ENCODE peak calls at places on chromosomes 11 and 22, in four cellular contexts. M, L, C and S are unnamed samples.

GRCh38 chr11:117194267-117194666 is 4.9 kb upstream of the TAGLN start:
- DNase-seq in M (no peak), L (no peak), C (no peak), S (no peak)

GRCh38 chr11:101436511-101437142 is 147.2 kb downstream of the TRPC6 start:
- DNase-seq in M (no peak), L (peak; percentile 14), C (peak; percentile 53), S (no peak)

GRCh38 chr11:70127653-70128434 is 49.7 kb downstream of the ANO1 start:
- DNase-seq in M (no peak), L (no peak), C (no peak), S (no peak)

GRCh38 chr11:75355051-75355450 is 3.6 kb upstream of the ARRB1 start:
- DNase-seq in M (no peak), L (no peak), C (no peak), S (no peak)

GRCh38 chr11:8810331-8811301 is 100.4 kb upstream of the AKIP1 start:
- DNase-seq in M (peak; percentile 82), L (peak; percentile 79), C (peak; percentile 74), S (no peak)

GRCh38 chr22:39077513-39077840 is 402 bp downstream of the APOBEC3G start:
- DNase-seq in M (no peak), L (no peak), C (no peak), S (no peak)

GRCh38 chr11:106391771-106392412 is 314.4 kb downstream of the AASDHPPT start:
- DNase-seq in M (no peak), L (peak; percentile 12), C (peak; percentile 75), S (peak; percentile 47)

GRCh38 chr11:17735823-17736772 is 1.5 kb downstream of the KCNC1 start:
- DNase-seq in M (no peak), L (no peak), C (no peak), S (no peak)

GRCh38 chr11:13210424-13210823 is 67.2 kb upstream of the BMAL1 start:
- DNase-seq in M (no peak), L (peak; percentile 63), C (peak; percentile 90), S (peak; percentile 47)

GRCh38 chr11:90310210-90310609 is 87.4 kb upstream of the CHORDC1 start:
- DNase-seq in M (no peak), L (no peak), C (no peak), S (no peak)

GRCh38 chr11:59802639-59803176 is 7.9 kb downstream of the MRPL16 start:
- DNase-seq in M (no peak), L (peak; percentile 44), C (peak; percentile 76), S (no peak)

GRCh38 chr11:116844722-116845121 is 7.3 kb upstream of the APOA1 start:
- DNase-seq in M (no peak), L (no peak), C (no peak), S (no peak)

GRCh38 chr11:72741849-72742521 is 10.2 kb downstream of the ARAP1 start:
- DNase-seq in M (no peak), L (no peak), C (peak; percentile 26), S (no peak)

GRCh38 chr22:28269277-28269676 is 350.2 kb upstream of the PITPNB start:
- DNase-seq in M (no peak), L (no peak), C (no peak), S (no peak)

GRCh38 chr11:59172345-59173079 is 580 bp downstream of the DTX4 start:
- DNase-seq in M (peak; percentile 27), L (peak; percentile 27), C (no peak), S (no peak)

GRCh38 chr22:43200555-43200954 is 13.6 kb upstream of the TTLL12 start:
- DNase-seq in M (no peak), L (no peak), C (no peak), S (no peak)

GRCh38 chr11:65468874-65469333 is 29.9 kb upstream of the MALAT1 start:
- DNase-seq in M (peak; percentile 61), L (peak; percentile 82), C (no peak), S (no peak)

GRCh38 chr11:96113100-96113710 is 189.3 kb upstream of the MTMR2 start:
- DNase-seq in M (no peak), L (no peak), C (peak; percentile 75), S (no peak)

GRCh38 chr11:123157995-123158394 is 37.1 kb downstream of the CLMP start:
- DNase-seq in M (no peak), L (no peak), C (no peak), S (no peak)

GRCh38 chr11:96235725-96236124 is 107.3 kb downstream of the MAML2 start:
- DNase-seq in M (no peak), L (no peak), C (no peak), S (no peak)

GRCh38 chr11:27083241-27083640 is 42.6 kb downstream of the BBOX1 start:
- DNase-seq in M (no peak), L (no peak), C (no peak), S (no peak)

GRCh38 chr11:117595440-117595839 is 201.6 kb downstream of the DSCAML1 start:
- DNase-seq in M (no peak), L (no peak), C (no peak), S (no peak)

GRCh38 chr22:27515091-27515523 is 286.4 kb downstream of the MN1 start:
- DNase-seq in M (peak; percentile 49), L (no peak), C (no peak), S (no peak)

GRCh38 chr11:121368504-121368903 is 75.9 kb downstream of the SC5D start:
- DNase-seq in M (no peak), L (no peak), C (no peak), S (no peak)

GRCh38 chr22:17570851-17571631 is 7.7 kb downstream of the SLC25A18 start:
- DNase-seq in M (peak; percentile 87), L (peak; percentile 53), C (peak; percentile 98), S (no peak)

GRCh38 chr11:114236829-114237228 is 59.4 kb upstream of the NNMT start:
- DNase-seq in M (no peak), L (no peak), C (peak; percentile 81), S (no peak)

GRCh38 chr11:18011633-18012313 is 1.1 kb downstream of the SERGEF start:
- DNase-seq in M (no peak), L (no peak), C (no peak), S (no peak)

GRCh38 chr11:60952742-60953170 is 780 bp upstream of the SLC15A3 start:
- DNase-seq in M (no peak), L (no peak), C (no peak), S (no peak)
- H3K4me3 ChIP-seq in M (no peak overlapping the region), L (no peak overlapping the region), C (no peak overlapping the region), S (no peak overlapping the region)

GRCh38 chr11:94036096-94036495 is 14.9 kb downstream of the HEPHL1 start:
- DNase-seq in M (no peak), L (no peak), C (no peak), S (no peak)
- TF ChIP-seq CTCF in M (no peak), L (no peak), C (no peak), S (no peak)

GRCh38 chr11:119089319-119089718 is 4.6 kb downstream of the HMBS start:
- DNase-seq in M (no peak), L (no peak), C (no peak), S (no peak)
- H3K4me3 ChIP-seq in M (no peak overlapping the region), L (no peak overlapping the region), C (no peak overlapping the region), S (no peak overlapping the region)

GRCh38 chr11:132874638-132875037 is 657.7 kb downstream of the OPCML start:
- DNase-seq in M (no peak), L (peak; percentile 84), C (peak; percentile 11), S (no peak)

GRCh38 chr11:132872223-132872622 is 660.1 kb downstream of the OPCML start:
- DNase-seq in M (no peak), L (no peak), C (no peak), S (no peak)

GRCh38 chr11:132878111-132878510 is 654.2 kb downstream of the OPCML start:
- DNase-seq in M (no peak), L (no peak), C (no peak), S (no peak)

DNA sequence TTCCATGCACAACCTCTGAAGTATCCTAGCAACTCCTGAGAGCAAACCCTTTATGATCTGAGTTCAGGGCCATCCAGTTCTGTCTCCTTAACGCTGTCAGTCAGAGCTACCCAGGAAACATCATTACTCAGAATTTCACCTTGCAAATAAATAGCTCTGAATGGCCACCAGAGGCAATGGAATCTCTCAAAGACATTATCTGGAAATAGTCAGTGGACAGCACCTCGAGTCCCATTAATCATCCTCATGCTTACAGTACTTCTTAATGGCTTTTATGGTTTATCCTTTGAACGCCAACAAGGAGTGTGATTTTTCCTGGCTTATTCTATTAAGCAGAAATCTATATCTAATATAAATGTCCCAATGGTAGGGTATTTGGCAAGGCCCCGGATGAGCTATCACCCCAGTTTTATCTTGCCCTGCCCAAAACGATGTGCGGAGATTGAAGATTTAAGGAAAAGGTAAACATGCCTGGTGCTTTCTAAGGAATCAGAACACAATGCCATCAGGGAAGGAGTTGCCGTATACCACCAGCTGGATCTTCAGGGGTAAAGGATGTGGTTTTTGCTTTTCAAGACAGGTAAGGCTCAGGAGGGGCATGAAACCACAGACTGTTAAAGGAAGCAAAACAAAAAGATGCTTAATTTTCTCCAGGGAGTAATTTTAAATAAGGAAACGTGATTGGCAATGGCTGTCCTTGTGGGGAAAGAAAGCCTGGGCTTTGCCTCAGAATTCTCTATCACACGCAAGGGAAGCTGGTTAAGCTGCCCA is 655.8 kb downstream of the OPCML start:
- DNase-seq in M (no peak), L (no peak), C (no peak), S (no peak)
- TF ChIP-seq CTCF in M (no peak), L (no peak), C (no peak), S (no peak)

GRCh38 chr22:19755722-19756287 is 4.8 kb upstream of the TBX1 start:
- DNase-seq in M (no peak), L (no peak), C (no peak), S (no peak)

GRCh38 chr22:19757140-19757984 is 3.2 kb upstream of the TBX1 start:
- DNase-seq in M (no peak), L (no peak), C (no peak), S (no peak)

GRCh38 chr22:19755145-19755710 is 5.3 kb upstream of the TBX1 start:
- DNase-seq in M (no peak), L (no peak), C (no peak), S (no peak)

GRCh38 chr22:19757985-19758895 is 2.3 kb upstream of the TBX1 start:
- DNase-seq in M (no peak), L (no peak), C (no peak), S (no peak)

DNA sequence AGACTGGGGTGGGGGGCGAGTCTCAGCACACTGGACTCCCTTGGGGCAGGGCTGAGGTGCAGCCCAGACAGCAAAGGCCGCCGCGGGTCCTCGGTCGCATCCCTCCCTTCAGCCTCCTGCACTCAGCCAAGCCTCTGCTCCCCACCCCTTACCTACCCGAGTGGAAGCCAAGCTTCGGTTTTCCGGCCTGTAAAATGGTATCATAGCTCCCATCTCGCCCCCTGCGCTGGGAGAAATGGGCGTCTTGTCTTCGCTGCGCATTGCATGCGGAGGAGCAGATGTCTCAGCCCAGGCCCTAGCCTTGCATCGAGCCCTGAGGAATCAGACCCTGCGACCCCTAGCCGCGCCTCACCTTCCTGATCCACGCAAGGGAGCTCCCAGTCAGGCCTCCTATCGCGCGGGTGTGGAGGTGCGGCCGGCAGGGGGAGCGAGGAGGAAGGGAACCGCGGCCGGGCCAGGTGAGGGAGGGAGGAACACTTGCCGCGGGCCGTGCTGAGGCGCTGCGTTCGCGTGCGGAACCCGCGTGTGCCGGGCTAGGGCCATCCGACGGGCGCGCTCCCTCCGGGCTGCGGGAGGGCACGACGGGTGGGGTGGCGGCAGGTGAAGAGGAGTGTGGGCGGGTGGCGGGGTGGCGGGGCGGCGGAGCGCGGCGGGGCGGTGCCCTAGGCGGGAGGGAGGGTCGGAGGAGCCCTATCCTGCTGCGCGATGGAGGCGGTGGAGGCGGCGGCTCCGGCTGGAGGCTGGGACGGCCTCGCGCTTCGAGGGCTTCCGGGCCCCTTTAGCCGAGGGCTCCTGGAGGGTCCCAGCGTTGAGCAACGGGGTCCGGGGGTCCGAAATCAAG is 4.1 kb upstream of the TBX1 start:
- DNase-seq in M (peak; percentile 59), L (peak; percentile 48), C (no peak), S (no peak)
- H3K4me3 ChIP-seq in M (no peak overlapping the region), L (peak overlapping the region; percentile 32), C (no peak overlapping the region), S (no peak overlapping the region)